ENCODE peak calls at places on chromosomes 5 and 9, in nine cellular contexts. W is sigmoid colon; C is left ventricle myocardium inferior; F is AG09309; I is CD8-positive, alpha-beta T cell; M is heart right ventricle; P is bronchial epithelial cell; K is AG04450; H is cardiac muscle cell. B is an unnamed sample.

GRCh38 chr5:154038241-154038603 is 488 bp downstream of the FAM114A2 start:
- DNase-seq in M (peak; percentile 7), F (no peak), H (no peak), P (peak; percentile 40), I (no peak), K (no peak), W (no peak), C (no peak), B (no peak)

GRCh38 chr5:62720036-62720441 is 141.4 kb downstream of the LRRC70 start:
- DNase-seq in I (no peak), F (no peak), W (no peak), M (no peak), K (peak; percentile 11), H (peak; percentile 55), C (no peak), P (peak; percentile 55), B (peak; percentile 17)

GRCh38 chr5:74272831-74273545 is 367.5 kb downstream of the ENC1 start:
- DNase-seq in K (no peak), C (no peak), P (no peak), H (no peak), I (no peak), F (peak; percentile 85), M (no peak), W (no peak), B (no peak)

GRCh38 chr5:60010328-60010727 is 116.8 kb upstream of the PDE4D start:
- DNase-seq in F (no peak), C (no peak), I (no peak), K (no peak), W (no peak), M (no peak), P (no peak), H (no peak), B (no peak)

GRCh38 chr5:176690911-176691310 is 43.6 kb downstream of the TSPAN17 start:
- DNase-seq in K (no peak), C (no peak), I (no peak), H (no peak), W (no peak), P (no peak), M (no peak), F (no peak), B (no peak)

GRCh38 chr5:102627311-102627710 is 127.8 kb upstream of the PAM start:
- DNase-seq in K (no peak), C (no peak), P (peak; percentile 78), I (no peak), W (no peak), M (no peak), H (no peak), F (no peak), B (peak; percentile 1)

GRCh38 chr5:73170522-73170921 is 2.5 kb upstream of the TMEM174 start:
- DNase-seq in H (peak; percentile 37), F (no peak), K (no peak), M (no peak), C (no peak), P (peak; percentile 34), I (no peak), W (no peak), B (peak; percentile 58)

GRCh38 chr5:158283341-158283740 is 424.4 kb upstream of the CLINT1 start:
- DNase-seq in H (no peak), F (no peak), C (no peak), I (no peak), W (no peak), M (no peak), K (no peak), P (no peak), B (no peak)

GRCh38 chr5:96297867-96298266 is 135.2 kb downstream of the PCSK1 start:
- DNase-seq in F (peak; percentile 99), P (peak; percentile 74), W (peak; percentile 69), M (no peak), I (no peak), K (peak; percentile 98), C (no peak), H (no peak), B (peak; percentile 96)

GRCh38 chr9:134100040-134100439 is 32.2 kb upstream of the BRD3 start:
- DNase-seq in K (no peak), I (no peak), P (no peak), M (no peak), W (no peak), F (no peak), C (no peak), H (no peak), B (no peak)

GRCh38 chr5:176611435-176611834 is 1.5 kb upstream of the GPRIN1 start:
- DNase-seq in I (peak; percentile 64), M (peak; percentile 81), P (peak; percentile 70), F (peak; percentile 48), H (peak; percentile 91), C (peak; percentile 77), K (peak; percentile 69), W (no peak), B (peak; percentile 93)

GRCh38 chr9:134436926-134437325 is 110.7 kb downstream of the RXRA start:
- DNase-seq in W (no peak), P (no peak), H (no peak), K (no peak), M (no peak), C (no peak), I (no peak), F (no peak), B (no peak)

GRCh38 chr5:136098171-136098570 is 34.5 kb upstream of the SMAD5 start:
- DNase-seq in I (no peak), K (no peak), M (no peak), P (no peak), W (no peak), H (no peak), F (no peak), C (no peak), B (no peak)

GRCh38 chr9:120713257-120714087 is 798 bp downstream of the MEGF9 start:
- DNase-seq in P (no peak), K (no peak), F (no peak), C (peak; percentile 29), I (peak; percentile 52), H (no peak), M (no peak), W (peak; percentile 72), B (no peak)
- TF ChIP-seq CTCF in P (no peak), K (no peak), F (no peak), C (peak; percentile 46), I (no peak), H (no peak), M (no peak), W (peak; percentile 12), B (peak; percentile 7)

GRCh38 chr9:19496321-19496720 is 87.5 kb downstream of the ACER2 start:
- DNase-seq in I (no peak), C (no peak), M (no peak), W (no peak), H (no peak), K (no peak), F (no peak), P (no peak), B (no peak)
- H3K4me3 ChIP-seq in I (no peak overlapping the region), C (no peak overlapping the region), M (no peak overlapping the region), W (no peak overlapping the region), H (no peak overlapping the region), K (no peak overlapping the region), F (no peak overlapping the region), P (no peak overlapping the region), B (no peak overlapping the region)

DNA sequence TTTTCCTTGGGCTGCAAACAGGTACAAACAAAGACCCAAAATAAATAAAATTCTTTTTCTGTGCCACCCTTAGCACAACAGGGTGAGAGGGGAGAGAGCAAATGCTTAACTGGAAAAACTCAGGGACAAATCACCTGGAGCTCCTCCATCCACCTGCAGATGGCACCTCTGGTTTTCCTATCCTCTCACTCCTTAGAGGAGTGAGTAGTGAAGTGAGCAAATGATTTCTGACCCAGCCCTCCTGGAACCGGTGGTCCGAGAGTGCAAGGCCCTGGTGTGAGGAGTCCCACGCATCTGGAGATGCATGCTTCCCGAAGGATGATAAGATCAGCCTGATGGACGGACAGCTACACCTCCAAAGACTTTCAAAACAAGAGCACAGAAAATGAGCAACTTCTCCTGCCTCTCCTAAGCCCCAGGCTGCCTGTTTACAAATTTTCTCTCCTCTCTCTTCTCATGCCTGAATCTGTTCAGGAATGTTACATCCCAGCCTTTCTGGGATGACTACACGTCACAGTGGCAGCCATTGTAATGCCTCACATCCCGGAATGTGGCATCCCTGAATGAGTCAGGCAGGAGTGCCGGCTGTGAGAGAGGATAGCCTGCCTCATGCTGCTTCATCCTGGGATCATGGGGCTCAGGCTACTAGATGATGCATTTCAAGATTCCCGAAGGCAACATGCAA is 86.4 kb downstream of the ADRB2 start:
- DNase-seq in I (no peak), W (no peak), C (no peak), K (peak; percentile 91), P (peak; percentile 100), H (no peak), M (no peak), F (peak; percentile 88), B (peak; percentile 92)
- TF ChIP-seq CTCF in I (no peak), W (no peak), C (peak; percentile 38), K (peak; percentile 37), P (peak; percentile 66), H (no peak), M (peak; percentile 42), F (peak; percentile 30), B (peak; percentile 28)

GRCh38 chr5:14440223-14440597 is 141.4 kb upstream of the OTULINL start:
- DNase-seq in P (no peak), W (no peak), F (no peak), K (no peak), H (no peak), M (no peak), C (no peak), I (no peak), B (no peak)

GRCh38 chr5:14438195-14438606 is 143.4 kb upstream of the OTULINL start:
- DNase-seq in C (no peak), K (no peak), W (no peak), I (no peak), M (no peak), P (no peak), F (no peak), H (no peak), B (no peak)

GRCh38 chr5:14439087-14439841 is 142.3 kb upstream of the OTULINL start:
- DNase-seq in P (no peak), C (no peak), I (no peak), M (no peak), K (no peak), H (no peak), W (no peak), F (no peak), B (peak; percentile 36)

GRCh38 chr5:14443665-14444064 is 137.9 kb upstream of the OTULINL start:
- DNase-seq in P (no peak), C (no peak), K (no peak), I (no peak), F (no peak), W (no peak), H (no peak), M (no peak), B (peak; percentile 23)

DNA sequence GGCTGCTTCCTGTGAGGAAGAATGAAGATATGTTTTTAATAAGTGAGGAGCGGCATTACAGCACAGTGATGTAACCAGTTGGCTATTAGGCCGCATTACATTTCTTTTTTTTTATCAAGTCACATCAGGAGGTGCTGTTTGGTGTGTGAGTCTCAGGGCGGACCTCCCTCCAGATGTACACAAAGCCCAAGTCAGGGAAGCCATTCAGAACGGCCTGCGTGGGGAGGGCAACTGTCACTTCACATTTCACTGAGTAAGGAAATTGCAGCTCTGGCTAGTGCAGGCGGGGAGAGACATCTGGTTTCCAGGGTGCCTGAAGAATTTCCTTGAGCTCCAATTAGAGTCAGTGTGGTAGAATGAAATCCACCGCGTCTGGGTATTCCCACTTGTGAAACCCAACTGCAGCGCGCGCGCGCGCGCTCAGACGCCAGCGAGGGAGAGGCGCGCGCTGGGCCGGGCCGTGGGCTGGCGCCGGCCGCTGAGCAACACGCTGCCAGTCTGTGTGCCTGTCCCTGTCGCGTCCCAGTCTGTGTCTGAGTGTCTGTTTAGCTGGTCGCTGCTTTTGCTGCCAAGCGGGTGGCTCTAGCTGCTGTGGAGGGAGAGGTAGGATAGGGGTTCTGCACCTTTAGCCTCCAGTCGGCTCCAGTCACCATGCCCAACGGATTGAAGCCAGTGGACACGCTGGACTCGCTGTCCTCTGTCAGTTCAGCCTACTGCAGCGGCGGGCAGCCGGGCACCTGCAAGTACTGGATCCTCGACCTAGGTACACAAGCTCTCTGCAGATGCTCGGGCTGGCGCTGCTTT is 140.8 kb upstream of the OTULINL start:
- DNase-seq in I (no peak), W (peak; percentile 85), K (peak; percentile 89), H (no peak), C (peak; percentile 72), P (peak; percentile 62), M (peak; percentile 63), F (peak; percentile 85), B (peak; percentile 92)
- H3K4me3 ChIP-seq in I (no peak overlapping the region), W (peak overlapping the region; percentile 55), K (peak overlapping the region; percentile 64), H (no peak overlapping the region), C (peak overlapping the region; percentile 65), P (peak overlapping the region; percentile 15), M (peak overlapping the region; percentile 61), F (peak overlapping the region; percentile 48), B (peak overlapping the region; percentile 72)